ENCODE peak calls at places on chromosomes 16 and 17, in seven cellular contexts. L is cardiac fibroblast, W is HCT116, E is mesothelial cell of epicardium, N is thoracic aorta, U is nephron progenitor cell, M is fibroblast of the aortic adventitia. B is an unnamed sample.

GRCh38 chr17:49063652-49064051 is 66.5 kb downstream of the IGF2BP1 start:
- DNase-seq in N (no peak), W (no peak), M (peak), E (no peak), U (no peak), L (peak), B (no peak)

GRCh38 chr17:67751101-67752074 is 33.7 kb downstream of the NOL11 start:
- DNase-seq in U (no peak), N (no peak), L (no peak), M (no peak), W (no peak), E (peak), B (no peak)

GRCh38 chr17:37772982-37773381 is 28.1 kb upstream of the HNF1B start:
- DNase-seq in E (no peak), L (no peak), U (no peak), N (no peak), M (no peak), W (no peak), B (no peak)

GRCh38 chr16:29710227-29711219 is 31.5 kb downstream of the QPRT start:
- DNase-seq in U (peak), W (peak), M (peak), L (peak), E (no peak), N (no peak), B (no peak)

GRCh38 chr16:14407786-14408399 is 222.2 kb downstream of the PARN start:
- DNase-seq in W (no peak), N (no peak), E (no peak), M (no peak), U (no peak), L (no peak), B (no peak)

GRCh38 chr17:80998388-80999223 is 7.0 kb downstream of the CHMP6 start:
- DNase-seq in L (no peak), E (no peak), M (no peak), U (no peak), N (no peak), W (no peak), B (no peak)

GRCh38 chr17:39973496-39973895 is 7.1 kb upstream of the PSMD3 start:
- DNase-seq in U (no peak), M (no peak), L (peak), E (no peak), W (no peak), N (no peak), B (no peak)

GRCh38 chr16:48081656-48082055 is 74.1 kb downstream of the ABCC12 start:
- DNase-seq in E (no peak), U (no peak), L (peak), N (no peak), M (peak), W (no peak), B (no peak)

GRCh38 chr16:67269766-67270165 is 9.6 kb upstream of the PLEKHG4 start:
- DNase-seq in W (no peak), U (no peak), M (peak), L (peak), E (no peak), N (no peak), B (no peak)

GRCh38 chr16:16857012-16857411 is 478.1 kb downstream of the NPIPA7 start:
- DNase-seq in W (no peak), M (no peak), E (no peak), L (no peak), U (no peak), N (no peak), B (no peak)

GRCh38 chr17:74123350-74123749 is 80.1 kb upstream of the RPL38 start:
- DNase-seq in L (peak), N (no peak), M (no peak), U (no peak), E (no peak), W (no peak), B (no peak)

GRCh38 chr17:6509921-6510320 is 46.4 kb downstream of the PITPNM3 start:
- DNase-seq in U (no peak), M (no peak), W (no peak), N (no peak), E (no peak), L (no peak), B (no peak)

GRCh38 chr17:16150251-16150859 is 65.0 kb downstream of the NCOR1 start:
- DNase-seq in L (peak), W (peak), U (no peak), M (peak), N (no peak), E (no peak), B (no peak)

GRCh38 chr17:15981646-15982580 is 17.6 kb downstream of the ZSWIM7 start:
- DNase-seq in N (no peak), W (no peak), U (no peak), L (peak), E (no peak), M (peak), B (no peak)

GRCh38 chr17:16915752-16916556 is 56.0 kb downstream of the TNFRSF13B start:
- DNase-seq in W (peak), N (no peak), E (peak), M (peak), U (peak), L (peak), B (peak)

GRCh38 chr17:29005936-29006438 is at the start of gene SEZ6:
- DNase-seq in M (peak), E (peak), L (peak), N (no peak), U (peak), W (peak), B (no peak)

GRCh38 chr17:58789160-58789559 is 33.5 kb downstream of the PPM1E start:
- DNase-seq in N (no peak), W (no peak), E (no peak), U (no peak), L (no peak), M (no peak), B (no peak)

GRCh38 chr17:18301081-18301480 is 13.7 kb downstream of the TOP3A start:
- DNase-seq in L (no peak), N (no peak), W (no peak), E (no peak), U (no peak), M (no peak), B (no peak)

GRCh38 chr16:65469116-65469515 is 347.3 kb upstream of the CDH11 start:
- DNase-seq in N (no peak), E (no peak), L (no peak), W (no peak), M (no peak), U (no peak), B (no peak)

GRCh38 chr16:81713295-81713772 is 65.8 kb upstream of the PLCG2 start:
- DNase-seq in W (no peak), E (no peak), N (no peak), L (no peak), U (no peak), M (no peak), B (no peak)

GRCh38 chr17:50833396-50834125 is 1.8 kb upstream of the WFIKKN2 start:
- DNase-seq in N (no peak), M (no peak), W (no peak), L (no peak), U (no peak), E (no peak), B (no peak)

GRCh38 chr17:82536220-82537201 is 17.0 kb downstream of the FOXK2 start:
- DNase-seq in M (peak), U (no peak), W (no peak), N (no peak), L (peak), E (no peak), B (no peak)

GRCh38 chr17:28727727-28728363 is 743 bp upstream of the NEK8 start:
- DNase-seq in W (peak), M (no peak), E (peak), L (peak), U (peak), N (no peak), B (peak)

GRCh38 chr17:33506889-33507650 is 214.0 kb upstream of the ASIC2 start:
- DNase-seq in U (no peak), N (no peak), E (no peak), L (no peak), M (no peak), W (no peak), B (no peak)

DNA sequence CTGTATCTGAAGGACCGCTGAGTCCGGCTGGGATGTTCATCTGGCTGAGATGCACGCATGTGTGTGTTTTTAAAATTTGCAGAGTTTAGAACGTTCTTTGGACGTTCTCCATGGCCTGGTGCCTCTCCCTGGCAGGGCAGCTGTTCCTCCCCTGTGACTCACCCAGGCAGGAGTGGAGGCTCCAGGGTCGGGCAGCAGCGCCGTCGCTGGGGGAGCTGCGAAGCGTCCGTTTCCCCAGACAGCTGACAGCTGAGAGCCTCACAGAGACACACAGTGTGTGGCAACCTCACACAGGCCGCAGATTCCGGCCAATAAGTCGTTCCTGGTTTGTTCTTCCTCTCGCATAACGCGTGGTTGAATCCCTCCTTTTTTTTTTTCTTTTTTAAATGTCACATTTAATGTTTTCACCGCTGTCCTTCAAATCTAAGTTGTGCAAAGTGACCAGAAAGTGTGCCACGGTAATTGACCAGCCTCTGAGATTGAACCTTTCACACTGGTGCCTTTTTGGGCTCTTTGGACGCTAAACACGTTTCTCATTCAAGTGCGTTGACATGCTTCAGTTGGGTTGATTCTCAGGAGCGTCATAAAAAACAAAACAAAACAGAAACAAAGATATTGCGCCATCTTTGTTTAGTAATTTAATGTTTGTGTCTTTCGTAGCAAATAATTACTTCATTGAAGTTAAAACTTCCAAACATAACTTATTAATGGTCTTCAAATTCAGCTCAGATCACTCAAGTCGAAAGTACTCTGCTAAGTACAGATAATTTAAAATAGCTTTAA is 80.4 kb downstream of the OR1D5 start:
- DNase-seq in U (no peak), L (peak), M (peak), W (no peak), E (peak), N (peak), B (no peak)
- TF ChIP-seq CTCF in U (no peak), L (peak), M (peak), W (no peak), E (no peak), N (peak), B (no peak)

GRCh38 chr16:19167710-19168172 is 299 bp upstream of the SYT17 start:
- DNase-seq in E (peak), U (peak), N (no peak), W (peak), L (peak), M (peak), B (no peak)

GRCh38 chr16:19169081-19169639 is 1.1 kb downstream of the SYT17 start:
- DNase-seq in M (no peak), E (no peak), N (no peak), L (no peak), W (no peak), U (peak), B (no peak)

GRCh38 chr16:19166500-19166899 is 1.5 kb upstream of the SYT17 start:
- DNase-seq in M (no peak), L (no peak), W (peak), N (no peak), E (no peak), U (no peak), B (no peak)

GRCh38 chr16:19170043-19170655 is 2.1 kb downstream of the SYT17 start:
- DNase-seq in W (no peak), M (no peak), N (no peak), U (no peak), E (no peak), L (no peak), B (no peak)

GRCh38 chr16:19168173-19169080 is at the start of gene SYT17:
- DNase-seq in W (no peak), L (no peak), M (no peak), E (peak), N (no peak), U (peak), B (no peak)
- TF ChIP-seq CTCF in W (no peak), L (no peak), M (no peak), E (no peak), N (no peak), U (no peak), B (no peak)

GRCh38 chr17:57740225-57740528 is 4.9 kb downstream of the CCDC182 start:
- DNase-seq in E (no peak), W (no peak), M (no peak), N (no peak), L (no peak), U (no peak), B (no peak)

GRCh38 chr17:57735707-57736106 is 9.4 kb downstream of the CCDC182 start:
- DNase-seq in L (no peak), W (peak), E (no peak), N (no peak), M (no peak), U (no peak), B (no peak)

GRCh38 chr17:57737450-57737849 is 7.6 kb downstream of the CCDC182 start:
- DNase-seq in E (no peak), W (no peak), M (no peak), L (no peak), N (no peak), U (no peak), B (no peak)

GRCh38 chr17:57735230-57735629 is 9.9 kb downstream of the CCDC182 start:
- DNase-seq in N (no peak), E (no peak), L (no peak), M (no peak), U (no peak), W (no peak), B (no peak)

GRCh38 chr17:57739402-57740224 is 5.5 kb downstream of the CCDC182 start:
- DNase-seq in W (peak), N (no peak), U (no peak), E (no peak), L (peak), M (no peak), B (no peak)
- TF ChIP-seq CTCF in W (peak), N (no peak), U (peak), E (no peak), L (peak), M (peak), B (peak)

GRCh38 chr16:17921357-17921978 is 415.1 kb downstream of the NPIPA8 start:
- DNase-seq in M (peak), W (peak), U (peak), L (peak), N (no peak), E (no peak), B (peak)
- TF ChIP-seq CTCF in M (peak), W (peak), U (peak), L (peak), N (no peak), E (peak), B (peak)

GRCh38 chr17:44197107-44197506 is 2.6 kb downstream of the ATXN7L3 start:
- DNase-seq in W (no peak), E (no peak), N (no peak), U (no peak), M (no peak), L (no peak), B (no peak)

GRCh38 chr17:44199553-44200477 is at the start of gene ATXN7L3:
- DNase-seq in U (peak), W (peak), M (peak), N (peak), L (peak), E (peak), B (peak)

GRCh38 chr17:44198721-44199552 is 747 bp downstream of the ATXN7L3 start:
- DNase-seq in W (no peak), M (no peak), N (no peak), L (peak), U (peak), E (peak), B (no peak)

GRCh38 chr17:44200478-44201155 is 933 bp upstream of the ATXN7L3 start:
- DNase-seq in E (no peak), M (no peak), U (no peak), N (no peak), W (no peak), L (no peak), B (no peak)

GRCh38 chr17:44197980-44198720 is 1.5 kb downstream of the ATXN7L3 start:
- DNase-seq in E (no peak), W (peak), L (peak), N (no peak), U (no peak), M (peak), B (peak)
- TF ChIP-seq CTCF in E (no peak), W (peak), L (peak), N (no peak), U (no peak), M (no peak), B (no peak)

GRCh38 chr17:489758-490329 is 137.2 kb upstream of the RPH3AL start:
- DNase-seq in U (peak), L (peak), N (no peak), E (peak), W (no peak), M (peak), B (no peak)

GRCh38 chr17:491086-492014 is 138.7 kb upstream of the RPH3AL start:
- DNase-seq in W (no peak), M (peak), N (no peak), L (peak), U (peak), E (peak), B (no peak)

GRCh38 chr17:492015-492399 is 139.4 kb upstream of the RPH3AL start:
- DNase-seq in L (no peak), M (no peak), U (no peak), E (no peak), N (no peak), W (no peak), B (no peak)

GRCh38 chr17:493666-494065 is 141.1 kb upstream of the RPH3AL start:
- DNase-seq in L (no peak), N (no peak), W (no peak), E (no peak), U (no peak), M (no peak), B (no peak)

DNA sequence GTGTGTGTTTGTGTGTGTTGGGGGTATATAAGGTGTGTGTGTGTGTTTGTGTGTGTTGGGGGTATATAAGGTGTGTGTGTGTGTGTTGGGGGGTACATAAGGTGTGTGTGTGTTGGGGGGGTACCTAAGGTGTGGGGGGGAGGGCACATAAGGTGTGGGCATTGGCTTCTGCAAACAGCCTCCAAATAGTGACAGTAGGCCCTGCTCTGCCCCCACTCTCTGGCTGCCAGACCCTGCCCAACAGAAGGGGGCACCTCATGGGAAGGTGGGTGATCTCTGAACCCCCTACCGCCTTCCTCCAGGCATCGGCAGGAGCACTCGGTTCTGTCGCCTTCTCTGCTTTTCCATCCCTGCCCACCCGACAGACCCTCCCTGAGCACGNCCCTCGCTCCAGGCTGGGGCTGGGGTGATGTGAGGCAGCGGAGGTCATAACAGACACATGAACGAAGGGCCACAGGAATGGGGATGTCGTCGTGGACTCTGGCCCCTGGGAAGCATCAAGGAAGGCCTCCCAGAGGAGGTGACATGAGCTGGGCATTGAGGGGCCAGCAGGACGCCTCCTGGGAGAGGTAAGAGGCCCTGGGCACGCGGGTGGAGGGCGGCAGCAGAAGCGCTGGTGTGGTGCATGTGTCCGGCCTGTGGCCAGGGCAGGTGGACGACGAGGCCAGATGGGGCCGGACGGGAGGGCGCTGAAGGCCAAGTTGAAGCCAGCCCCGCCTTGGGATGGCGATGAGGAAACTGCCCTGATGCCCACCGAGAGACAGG is 136.6 kb upstream of the RPH3AL start:
- DNase-seq in U (peak), L (no peak), W (peak), E (no peak), M (no peak), N (no peak), B (no peak)
- TF ChIP-seq CTCF in U (no peak), L (no peak), W (no peak), E (no peak), M (no peak), N (no peak), B (no peak)

DNA sequence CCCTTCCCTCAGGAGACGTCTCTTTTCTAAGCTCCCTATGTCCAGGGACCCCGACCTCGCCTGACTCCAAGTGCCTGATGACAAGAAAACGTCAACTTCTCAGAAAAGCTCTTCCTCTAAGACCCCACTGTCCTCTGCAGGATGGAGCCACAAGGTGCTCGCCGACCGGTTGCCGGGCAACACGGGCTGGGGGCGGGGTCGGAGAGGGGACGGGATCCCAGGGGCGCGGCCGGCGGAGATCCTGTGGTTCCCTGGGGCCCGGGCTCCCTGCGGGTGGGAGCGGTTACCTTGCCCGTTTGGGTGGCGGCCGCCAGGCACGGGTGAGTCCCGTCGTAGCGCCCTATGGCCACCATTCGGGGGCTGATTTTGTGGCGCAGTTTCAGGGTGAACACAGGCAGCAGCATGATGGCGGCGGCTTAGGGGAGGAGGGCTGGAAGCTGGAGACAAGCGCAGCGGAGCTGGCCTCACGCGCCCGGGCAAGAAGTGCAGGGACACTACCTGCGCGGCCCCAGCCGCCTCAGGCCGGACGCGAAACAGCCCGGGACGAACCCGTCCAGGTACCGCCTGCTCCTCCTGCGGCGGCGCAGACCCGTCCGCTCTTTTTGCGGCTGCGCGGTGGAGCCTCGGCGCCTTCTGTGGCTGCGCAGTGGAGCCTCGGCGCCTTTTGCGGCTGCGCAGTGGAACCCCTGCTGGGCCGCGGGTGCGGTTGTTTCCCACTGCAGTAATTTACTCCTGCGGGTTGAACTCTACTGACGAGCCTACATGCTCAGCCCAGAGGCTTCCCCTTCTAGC is at the start of gene BBS2:
- DNase-seq in W (peak), E (peak), M (peak), L (peak), U (peak), N (peak), B (peak)
- TF ChIP-seq CTCF in W (no peak), E (no peak), M (no peak), L (no peak), U (no peak), N (no peak), B (no peak)